ENCODE peak calls at places on chromosomes 6 and 20, in four cellular contexts. K is HepG2, Y is A549, D is K562. O is an unnamed sample.

GRCh38 chr6:36546664-36546957 is 668 bp downstream of the STK38 start:
- DNase-seq in D (no peak), K (no peak), Y (no peak), O (no peak)

GRCh38 chr6:159298840-159299239 is 129.6 kb downstream of the FNDC1 start:
- DNase-seq in Y (no peak), D (no peak), K (no peak), O (no peak)

GRCh38 chr20:6863798-6864201 is 96.3 kb downstream of the BMP2 start:
- DNase-seq in Y (no peak), K (no peak), D (no peak), O (no peak)

GRCh38 chr6:168115748-168116445 is 36.9 kb upstream of the FRMD1 start:
- DNase-seq in Y (no peak), D (no peak), K (no peak), O (no peak)

GRCh38 chr20:22584922-22585785 is 782 bp upstream of the FOXA2 start:
- DNase-seq in Y (peak), D (no peak), K (peak), O (no peak)

GRCh38 chr6:121309768-121310473 is 24.4 kb downstream of the TBC1D32 start:
- DNase-seq in Y (no peak), K (no peak), D (no peak), O (no peak)

GRCh38 chr6:137749595-137750215 is 117.4 kb upstream of the TNFAIP3 start:
- DNase-seq in K (no peak), Y (no peak), D (no peak), O (no peak)

GRCh38 chr6:111677186-111677990 is 71.7 kb upstream of the TRAF3IP2 start:
- DNase-seq in K (peak), D (no peak), Y (no peak), O (no peak)

GRCh38 chr20:45037050-45037449 is 63.9 kb downstream of the KCNS1 start:
- DNase-seq in D (no peak), K (no peak), Y (no peak), O (no peak)

GRCh38 chr6:34284563-34285545 is 36.0 kb upstream of the SMIM29 start:
- DNase-seq in K (no peak), Y (no peak), D (peak), O (no peak)

GRCh38 chr20:19241440-19241839 is 29.0 kb downstream of the SLC24A3 start:
- DNase-seq in D (no peak), K (no peak), Y (no peak), O (no peak)

GRCh38 chr6:151001387-151002063 is 136.0 kb downstream of the MTHFD1L start:
- DNase-seq in Y (no peak), K (no peak), D (no peak), O (no peak)

GRCh38 chr6:12345694-12346058 is 55.5 kb downstream of the EDN1 start:
- DNase-seq in K (no peak), D (no peak), Y (no peak), O (no peak)

GRCh38 chr20:31835977-31836852 is 9.2 kb downstream of the FOXS1 start:
- DNase-seq in Y (peak), K (peak), D (peak), O (peak)

GRCh38 chr6:149046164-149046821 is 271.2 kb upstream of the TAB2 start:
- DNase-seq in K (no peak), Y (no peak), D (no peak), O (no peak)

GRCh38 chr6:79559706-79560105 is 22.5 kb upstream of the LCA5 start:
- DNase-seq in D (no peak), Y (no peak), K (no peak), O (no peak)

GRCh38 chr6:79558099-79558498 is 20.9 kb upstream of the LCA5 start:
- DNase-seq in K (peak), Y (no peak), D (no peak), O (no peak)

DNA sequence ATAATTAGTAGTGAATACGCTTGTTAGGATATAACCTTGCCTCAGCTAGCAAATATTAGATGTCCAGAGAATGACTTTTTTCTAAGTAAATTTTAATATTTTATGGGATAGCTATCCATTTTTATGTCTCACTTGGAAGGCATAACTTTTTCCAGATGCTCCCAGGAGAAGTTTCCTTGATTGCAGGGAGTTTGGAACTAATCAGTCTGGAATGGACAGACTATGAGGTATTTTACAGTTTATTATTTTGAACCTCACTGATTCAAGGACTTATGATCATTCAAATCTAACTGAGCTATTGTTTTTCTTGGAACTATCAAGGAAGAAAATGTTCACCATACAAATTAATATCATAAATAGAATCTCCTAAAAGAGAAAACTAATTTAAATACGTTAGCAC is 20.5 kb upstream of the LCA5 start:
- DNase-seq in Y (no peak), K (no peak), D (no peak), O (no peak)
- TF ChIP-seq MYC in Y (no peak), K (no peak), D (no peak), O (no peak)

GRCh38 chr6:4522453-4522852 is 253.8 kb upstream of the CDYL start:
- DNase-seq in K (no peak), Y (no peak), D (no peak), O (no peak)
- TF ChIP-seq HDAC2 in K (no peak), Y (no peak), D (no peak), O (no peak)

GRCh38 chr6:166638566-166638965 is 11.5 kb upstream of the RPS6KA2 start:
- DNase-seq in K (no peak), Y (no peak), D (no peak), O (no peak)
- TF ChIP-seq MYC in K (no peak), Y (no peak), D (no peak), O (no peak)

GRCh38 chr20:62554898-62555641 is 79.3 kb upstream of the GATA5 start:
- DNase-seq in Y (no peak), K (no peak), D (no peak), O (no peak)

GRCh38 chr20:62555642-62556420 is 80.0 kb upstream of the GATA5 start:
- DNase-seq in D (no peak), K (peak), Y (no peak), O (no peak)

GRCh38 chr20:62557999-62558408 is 82.2 kb upstream of the GATA5 start:
- DNase-seq in Y (no peak), K (no peak), D (no peak), O (no peak)

GRCh38 chr20:62558779-62559178 is 83.0 kb upstream of the GATA5 start:
- DNase-seq in D (no peak), Y (no peak), K (no peak), O (no peak)

DNA sequence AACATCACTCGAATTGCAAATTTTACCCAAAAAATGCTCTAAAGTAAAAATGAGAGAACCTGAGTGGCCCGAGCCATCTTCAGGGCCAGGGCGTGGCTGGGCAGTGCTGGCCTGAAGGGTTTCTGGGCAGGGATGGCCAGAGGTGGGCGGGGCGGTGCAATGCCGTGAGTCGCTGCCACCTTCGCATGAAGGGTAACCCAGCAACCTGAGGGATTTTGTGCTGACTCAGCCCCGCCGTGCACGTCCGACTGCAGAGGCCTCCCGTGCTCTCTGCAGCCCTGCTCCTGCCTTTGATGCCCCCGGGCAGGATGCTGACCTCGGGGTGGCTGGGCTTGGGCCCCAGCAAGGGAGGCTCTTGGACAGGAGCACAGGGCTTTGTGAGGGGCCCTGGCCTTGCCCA is 81.6 kb upstream of the GATA5 start:
- DNase-seq in K (no peak), D (no peak), Y (peak), O (no peak)
- TF ChIP-seq HDAC2 in K (no peak), D (no peak), Y (no peak), O (no peak)

GRCh38 chr6:134637847-134638438 is 312.0 kb downstream of the ALDH8A1 start:
- DNase-seq in Y (no peak), K (no peak), D (no peak), O (no peak)

GRCh38 chr6:134634952-134635351 is 314.9 kb downstream of the ALDH8A1 start:
- DNase-seq in Y (no peak), K (no peak), D (no peak), O (no peak)

GRCh38 chr6:134637282-134637681 is 312.6 kb downstream of the ALDH8A1 start:
- DNase-seq in Y (no peak), D (no peak), K (no peak), O (no peak)

GRCh38 chr6:134640229-134640628 is 309.7 kb downstream of the ALDH8A1 start:
- DNase-seq in K (no peak), D (no peak), Y (no peak), O (no peak)

GRCh38 chr6:134636221-134636830 is 313.6 kb downstream of the ALDH8A1 start:
- DNase-seq in D (no peak), K (no peak), Y (no peak), O (peak)
- TF ChIP-seq MYC in D (no peak), K (no peak), Y (no peak), O (no peak)

GRCh38 chr6:134456284-134456683 is 138.4 kb upstream of the SGK1 start:
- DNase-seq in Y (no peak), K (no peak), D (no peak), O (no peak)
- TF ChIP-seq HDAC2 in Y (no peak), K (no peak), D (no peak), O (no peak)